ENCODE peak calls at places on chromosome 21, in six cellular contexts. I is neuronal stem cell, S is mucosa of descending colon, Y is testis, Z is GM12878, L is left ventricle myocardium inferior. W is an unnamed sample.

GRCh38 chr21:31931644-31932469 is 59.0 kb downstream of the HUNK start:
- DNase-seq in I (no peak), Y (no peak), Z (no peak), L (no peak), S (no peak), W (peak; percentile 62)

GRCh38 chr21:29256125-29256895 is 42.4 kb upstream of the BACH1 start:
- DNase-seq in Z (no peak), L (no peak), S (no peak), Y (no peak), I (no peak), W (no peak)

GRCh38 chr21:38679531-38679930 is 126.2 kb upstream of the ETS2 start:
- DNase-seq in S (no peak), Z (peak; percentile 9), L (no peak), I (no peak), Y (no peak), W (no peak)

GRCh38 chr21:9780441-9780937 is 740.9 kb upstream of the TPTE start:
- DNase-seq in Z (no peak), S (no peak), L (no peak), I (no peak), Y (no peak), W (no peak)

GRCh38 chr21:21000576-21001175 is 2.5 kb downstream of the NCAM2 start:
- DNase-seq in L (no peak), I (no peak), Z (no peak), S (no peak), Y (no peak), W (no peak)

GRCh38 chr21:31913191-31913608 is 40.4 kb downstream of the HUNK start:
- DNase-seq in Y (no peak), S (no peak), I (no peak), L (no peak), Z (no peak), W (peak; percentile 58)

GRCh38 chr21:23601549-23601948 is 2005.7 kb downstream of the MRPL39 start:
- DNase-seq in Y (no peak), S (no peak), L (no peak), Z (no peak), I (no peak), W (no peak)

GRCh38 chr21:45982758-45983731 is 1.5 kb downstream of the COL6A1 start:
- DNase-seq in S (peak; percentile 50), Y (no peak), Z (no peak), L (peak; percentile 19), I (no peak), W (peak; percentile 71)

GRCh38 chr21:39125752-39126485 is 57.3 kb downstream of the PSMG1 start:
- DNase-seq in Y (peak; percentile 54), S (peak; percentile 62), Z (no peak), L (no peak), I (peak; percentile 37), W (peak; percentile 86)

GRCh38 chr21:17794631-17795030 is 24.5 kb downstream of the C21orf91 start:
- DNase-seq in S (no peak), I (no peak), Y (no peak), L (no peak), Z (no peak), W (no peak)
- H3K36me3 ChIP-seq in S (no peaks in the 10 kb centered on the region), I (peaks cover 65% of the 10 kb centered on the region), Y (no peaks in the 10 kb centered on the region), L (peaks cover 41% of the 10 kb centered on the region), Z (peaks cover 1% of the 10 kb centered on the region), W (peaks cover 92% of the 10 kb centered on the region)

GRCh38 chr21:24634749-24635148 is 972.5 kb downstream of the MRPL39 start:
- DNase-seq in I (no peak), Z (no peak), L (no peak), Y (no peak), S (no peak), W (no peak)
- H3K4me1 ChIP-seq in I (peaks cover 17% of the 10 kb centered on the region), Z (no peaks in the 10 kb centered on the region), L (no peaks in the 10 kb centered on the region), Y (no peaks in the 10 kb centered on the region), S (no peaks in the 10 kb centered on the region), W (no peaks in the 10 kb centered on the region)

GRCh38 chr21:26840206-26840605 is 5.0 kb downstream of the ADAMTS1 start:
- DNase-seq in Z (no peak), Y (no peak), S (no peak), L (no peak), I (no peak), W (no peak)
- H3K36me3 ChIP-seq in Z (no peaks in the 10 kb centered on the region), Y (no peaks in the 10 kb centered on the region), S (no peaks in the 10 kb centered on the region), L (peaks cover 70% of the 10 kb centered on the region), I (peaks cover 61% of the 10 kb centered on the region), W (peaks cover 66% of the 10 kb centered on the region)

GRCh38 chr21:41772351-41773080 is 5.7 kb upstream of the RIPK4 start:
- DNase-seq in Y (no peak), I (no peak), Z (no peak), L (no peak), S (no peak), W (peak; percentile 65)

GRCh38 chr21:41774467-41775151 is 7.8 kb upstream of the RIPK4 start:
- DNase-seq in I (no peak), Z (no peak), S (no peak), L (no peak), Y (no peak), W (no peak)

GRCh38 chr21:41777934-41778815 is 11.3 kb upstream of the RIPK4 start:
- DNase-seq in I (peak; percentile 82), Y (peak; percentile 90), L (peak; percentile 85), Z (no peak), S (no peak), W (peak; percentile 98)

GRCh38 chr21:41776778-41777177 is 9.9 kb upstream of the RIPK4 start:
- DNase-seq in L (no peak), I (no peak), S (no peak), Y (no peak), Z (no peak), W (no peak)

DNA sequence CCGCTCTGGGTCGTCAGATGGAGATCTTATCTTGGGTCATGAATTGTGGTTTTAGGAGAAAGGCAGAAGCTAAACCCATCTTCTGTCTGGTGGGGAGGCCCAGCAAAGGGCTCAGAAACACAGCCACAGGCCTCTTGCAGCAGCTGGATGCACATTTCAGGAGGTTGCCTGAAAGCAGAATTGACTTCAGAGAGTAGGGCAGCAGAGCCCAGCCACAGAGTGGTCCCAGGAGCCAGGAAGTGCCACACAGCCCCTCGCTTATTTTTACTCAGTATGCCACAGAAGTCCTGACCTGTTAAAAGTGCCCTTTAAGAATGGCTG is 8.3 kb upstream of the RIPK4 start:
- DNase-seq in L (no peak), S (no peak), Y (no peak), I (no peak), Z (no peak), W (no peak)
- H3K4me1 ChIP-seq in L (peaks cover 10% of the 10 kb centered on the region), S (peaks cover 10% of the 10 kb centered on the region), Y (no peaks in the 10 kb centered on the region), I (peaks cover 2% of the 10 kb centered on the region), Z (no peaks in the 10 kb centered on the region), W (no peaks in the 10 kb centered on the region)

GRCh38 chr21:37469441-37469840 is 102.9 kb downstream of the DYRK1A start:
- DNase-seq in Z (no peak), I (no peak), S (no peak), L (no peak), Y (no peak), W (no peak)
- H3K36me3 ChIP-seq in Z (peaks cover 3% of the 10 kb centered on the region), I (peaks cover 83% of the 10 kb centered on the region), S (no peaks in the 10 kb centered on the region), L (peaks cover 11% of the 10 kb centered on the region), Y (no peaks in the 10 kb centered on the region), W (peaks cover 53% of the 10 kb centered on the region)

GRCh38 chr21:35449846-35450245 is 400.7 kb upstream of the RUNX1 start:
- DNase-seq in Z (no peak), S (no peak), I (no peak), Y (no peak), L (no peak), W (no peak)

GRCh38 chr21:35448876-35449599 is 399.9 kb upstream of the RUNX1 start:
- DNase-seq in Y (no peak), Z (no peak), S (no peak), I (no peak), L (no peak), W (no peak)

DNA sequence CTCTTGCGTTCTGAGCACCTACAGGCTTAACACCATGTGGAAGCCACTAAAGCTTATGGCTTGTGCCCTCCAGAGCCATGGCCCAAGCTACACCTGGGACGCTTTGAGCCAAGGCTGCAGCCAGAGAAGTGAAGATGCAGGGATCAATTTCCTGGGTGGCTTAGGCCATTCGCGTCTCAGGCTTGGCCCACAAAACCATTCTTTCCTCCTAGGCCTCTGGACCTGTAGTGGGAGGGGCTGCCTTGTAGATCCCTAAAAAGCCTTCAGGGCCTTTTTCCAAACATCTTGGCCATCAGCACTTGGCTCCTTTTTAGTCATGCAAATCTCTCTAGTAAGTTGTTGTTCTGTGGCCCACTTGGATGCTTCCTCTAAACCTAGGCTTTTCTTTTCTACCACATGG is 401.7 kb upstream of the RUNX1 start:
- DNase-seq in S (no peak), Y (no peak), Z (no peak), I (no peak), L (no peak), W (no peak)
- H3K4me1 ChIP-seq in S (no peaks in the 10 kb centered on the region), Y (peaks cover 6% of the 10 kb centered on the region), Z (no peaks in the 10 kb centered on the region), I (no peaks in the 10 kb centered on the region), L (peaks cover 9% of the 10 kb centered on the region), W (no peaks in the 10 kb centered on the region)

DNA sequence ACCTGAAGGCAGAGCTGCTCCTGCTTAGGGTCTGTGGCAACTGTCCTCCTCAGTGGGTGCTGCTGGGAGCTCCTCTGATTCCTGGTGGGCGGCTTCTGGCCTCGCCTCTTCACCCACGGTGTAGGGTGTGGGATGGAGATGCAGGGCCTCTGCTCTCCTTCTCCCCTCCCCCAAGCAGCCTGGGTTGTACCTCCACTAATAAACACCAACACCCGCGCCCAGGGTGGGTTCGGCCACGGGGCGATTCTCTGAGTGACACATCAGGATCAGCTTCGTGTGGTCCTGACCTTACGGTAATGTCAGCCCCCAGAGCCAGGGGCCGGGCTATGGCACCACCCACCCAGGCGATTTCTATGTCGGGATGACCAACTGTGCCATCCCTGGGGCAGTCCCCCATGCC is 23.7 kb downstream of the KRTAP10-1 start:
- DNase-seq in S (no peak), Z (no peak), I (no peak), Y (no peak), L (no peak), W (no peak)
- H3K36me3 ChIP-seq in S (no peaks in the 10 kb centered on the region), Z (no peaks in the 10 kb centered on the region), I (no peaks in the 10 kb centered on the region), Y (no peaks in the 10 kb centered on the region), L (no peaks in the 10 kb centered on the region), W (no peaks in the 10 kb centered on the region)

GRCh38 chr21:42525676-42526378 is 12.2 kb downstream of the SLC37A1 start:
- DNase-seq in S (no peak), L (no peak), I (no peak), Z (no peak), Y (no peak), W (no peak)

GRCh38 chr21:42525228-42525604 is 11.6 kb downstream of the SLC37A1 start:
- DNase-seq in Z (no peak), I (no peak), Y (no peak), L (no peak), S (no peak), W (no peak)

GRCh38 chr21:42527489-42528158 is 14.0 kb downstream of the SLC37A1 start:
- DNase-seq in L (no peak), I (no peak), S (no peak), Y (no peak), Z (peak; percentile 80), W (no peak)

GRCh38 chr21:42527127-42527488 is 13.5 kb downstream of the SLC37A1 start:
- DNase-seq in Y (no peak), Z (no peak), S (no peak), L (no peak), I (no peak), W (peak; percentile 29)

DNA sequence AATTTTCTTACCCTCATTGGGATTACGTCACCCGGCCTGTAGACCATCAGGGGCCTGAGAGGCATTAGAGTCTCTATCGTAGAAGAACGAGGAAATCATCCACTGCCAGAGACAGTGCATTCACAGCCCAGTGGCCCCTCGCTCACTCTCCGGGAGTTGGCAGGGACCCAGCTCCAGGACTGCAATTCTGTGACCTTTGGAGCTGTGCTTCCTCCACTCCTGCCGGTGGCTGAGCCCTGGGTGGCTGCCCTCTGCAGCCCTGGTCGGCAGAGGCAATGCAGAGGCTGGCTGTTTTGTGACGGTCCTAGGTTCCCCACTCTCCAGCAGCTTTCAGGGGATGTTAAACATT is 12.7 kb downstream of the SLC37A1 start:
- DNase-seq in Z (no peak), L (peak; percentile 39), I (no peak), S (peak; percentile 89), Y (no peak), W (peak; percentile 30)
- H3K4me1 ChIP-seq in Z (peaks cover 69% of the 10 kb centered on the region), L (peaks cover 47% of the 10 kb centered on the region), I (peaks cover 14% of the 10 kb centered on the region), S (peaks cover 58% of the 10 kb centered on the region), Y (peaks cover 13% of the 10 kb centered on the region), W (peaks cover 5% of the 10 kb centered on the region)

W was measured in endodermal cell.